ENCODE peak calls at places on chromosomes 13 and 19, in four cellular contexts. I is foreskin keratinocyte, Z is K562, J is progenitor cell of endocrine pancreas. T is an unnamed sample.

GRCh38 chr13:33105387-33106005 is 89.3 kb downstream of the KL start:
- DNase-seq in I (no peak), Z (no peak), J (no peak), T (no peak)

GRCh38 chr13:74883834-74884233 is 598.1 kb downstream of the TBC1D4 start:
- DNase-seq in I (no peak), Z (no peak), J (no peak), T (no peak)

GRCh38 chr19:53991224-53992113 is at the start of gene CACNG6:
- DNase-seq in I (no peak), Z (peak), J (peak), T (no peak)

GRCh38 chr19:28705008-28705407 is 507.9 kb downstream of the UQCRFS1 start:
- DNase-seq in I (peak), Z (peak), J (no peak), T (no peak)

GRCh38 chr19:7540761-7541480 is 5.4 kb downstream of the PNPLA6 start:
- DNase-seq in I (no peak), Z (peak), J (no peak), T (no peak)

GRCh38 chr13:49395416-49396277 is 48.2 kb downstream of the CAB39L start:
- DNase-seq in I (no peak), Z (no peak), J (no peak), T (no peak)

GRCh38 chr19:48625891-48626327 is 6.6 kb downstream of the SPHK2 start:
- DNase-seq in I (no peak), Z (no peak), J (no peak), T (no peak)

GRCh38 chr13:75384881-75385707 is 96.9 kb downstream of the TBC1D4 start:
- DNase-seq in I (no peak), Z (no peak), J (no peak), T (no peak)

GRCh38 chr19:55355213-55355821 is 798 bp upstream of the COX6B2 start:
- DNase-seq in I (peak), Z (no peak), J (no peak), T (no peak)

GRCh38 chr19:41999071-41999877 is 5.2 kb upstream of the ATP1A3 start:
- DNase-seq in I (no peak), Z (no peak), J (no peak), T (no peak)

GRCh38 chr13:70034280-70034679 is 73.3 kb upstream of the ATXN8OS start:
- DNase-seq in I (no peak), Z (no peak), J (no peak), T (no peak)

GRCh38 chr13:77386046-77386445 is 59.2 kb upstream of the MYCBP2 start:
- DNase-seq in I (no peak), Z (no peak), J (no peak), T (no peak)

GRCh38 chr19:20478936-20479335 is 86.6 kb downstream of the ZNF737 start:
- DNase-seq in I (no peak), Z (no peak), J (no peak), T (no peak)

DNA sequence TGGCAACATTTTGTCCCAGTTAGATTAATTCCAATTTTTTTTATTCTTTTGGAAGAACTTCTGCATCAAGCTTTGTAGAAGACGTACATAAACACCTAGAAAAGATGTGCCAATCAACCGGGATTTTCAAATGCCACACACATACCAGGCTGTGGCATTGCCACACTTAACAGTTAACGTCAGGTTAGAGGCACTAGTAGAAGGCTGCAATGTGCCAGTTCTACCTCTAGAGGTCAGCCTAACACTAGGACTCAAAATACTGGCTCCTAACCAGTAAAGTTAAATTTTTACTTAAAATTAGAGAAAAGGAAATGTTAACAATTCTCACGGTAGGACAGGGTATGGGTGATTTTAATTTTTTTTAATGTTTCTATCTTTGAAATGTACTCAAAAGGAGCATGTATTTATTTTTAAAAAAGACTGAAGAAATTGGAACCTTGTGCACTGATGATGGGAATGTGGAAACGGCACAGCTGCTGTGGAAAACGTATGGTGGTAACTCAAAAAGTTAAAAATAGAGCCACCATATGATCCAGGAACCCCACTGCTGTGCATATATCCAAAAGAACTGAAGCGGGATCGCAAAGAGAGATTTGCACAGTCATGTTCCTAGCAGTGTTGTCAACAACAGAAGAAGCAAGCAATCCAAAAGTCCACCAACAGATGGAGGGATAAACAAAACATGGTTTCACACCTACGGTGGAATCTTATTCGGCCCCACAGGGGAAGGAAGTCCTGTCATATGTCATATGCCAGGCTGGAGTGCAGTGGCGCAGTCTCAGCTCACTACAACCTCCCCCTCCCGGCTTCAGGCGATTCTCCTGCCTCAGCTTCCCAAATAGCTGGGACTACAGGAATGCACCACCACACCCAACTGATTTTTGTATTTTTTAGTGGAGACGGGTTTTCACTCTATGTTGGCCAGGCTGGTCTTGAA is 30.3 kb downstream of the CRYL1 start:
- DNase-seq in I (peak), Z (peak), J (peak), T (no peak)
- TF ChIP-seq CTCF in I (peak), Z (peak), J (peak), T (peak)

DNA sequence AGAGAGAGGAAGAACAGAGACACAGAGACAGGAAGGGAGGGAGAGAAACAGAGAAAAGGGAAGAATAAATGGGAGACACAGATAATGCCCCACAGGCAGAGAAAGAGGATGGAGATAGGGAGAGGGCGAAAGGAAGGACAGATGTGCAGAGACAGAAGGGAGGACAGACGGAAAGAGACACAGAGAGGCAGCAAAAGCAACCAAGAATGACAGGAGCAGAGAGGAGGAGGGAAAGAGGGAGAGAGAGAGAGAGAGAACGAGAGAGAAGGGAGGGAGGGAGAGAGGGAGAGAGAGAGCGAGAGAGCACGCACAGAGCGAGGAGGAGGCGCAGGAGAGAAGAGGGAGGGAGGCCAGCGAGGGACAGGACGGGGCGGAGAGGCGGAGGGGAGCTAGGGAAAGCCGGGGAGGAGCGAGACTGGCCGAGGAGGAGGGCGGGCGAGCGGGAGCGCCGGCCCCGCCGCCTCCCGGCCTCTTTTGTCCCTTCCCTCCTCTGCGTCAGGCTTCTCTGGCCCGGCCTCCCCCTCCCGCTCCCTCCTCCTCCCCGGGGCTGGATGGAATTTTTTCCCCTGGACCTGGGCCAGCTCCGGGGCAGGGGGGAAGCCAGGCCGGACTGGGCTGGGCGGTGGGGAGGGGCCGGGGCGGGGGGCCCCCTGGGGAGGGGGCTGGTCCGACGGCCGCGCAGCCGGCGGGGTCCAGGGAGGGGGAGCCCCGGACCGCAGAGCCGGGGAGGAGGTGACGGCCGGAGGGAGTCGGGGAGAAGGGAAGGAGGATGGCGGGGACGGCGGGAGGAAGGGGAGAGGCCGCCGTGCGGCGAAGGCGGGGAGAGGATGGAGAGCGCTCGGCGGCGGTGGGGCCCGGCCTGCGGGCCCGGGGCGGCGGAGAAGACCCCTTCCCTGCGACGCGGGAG is 4.2 kb upstream of the SPACA6 start:
- DNase-seq in I (peak), Z (peak), J (peak), T (peak)
- TF ChIP-seq CTCF in I (no peak), Z (no peak), J (no peak), T (no peak)

GRCh38 chr13:103012611-103013010 is 53.6 kb downstream of the SLC10A2 start:
- DNase-seq in I (no peak), Z (no peak), J (no peak), T (no peak)

GRCh38 chr13:103007427-103007762 is 58.8 kb downstream of the SLC10A2 start:
- DNase-seq in I (no peak), Z (no peak), J (no peak), T (no peak)

GRCh38 chr13:103004790-103005307 is 61.4 kb downstream of the SLC10A2 start:
- DNase-seq in I (no peak), Z (no peak), J (no peak), T (no peak)

GRCh38 chr13:103006706-103007426 is 59.4 kb downstream of the SLC10A2 start:
- DNase-seq in I (no peak), Z (no peak), J (no peak), T (no peak)

DNA sequence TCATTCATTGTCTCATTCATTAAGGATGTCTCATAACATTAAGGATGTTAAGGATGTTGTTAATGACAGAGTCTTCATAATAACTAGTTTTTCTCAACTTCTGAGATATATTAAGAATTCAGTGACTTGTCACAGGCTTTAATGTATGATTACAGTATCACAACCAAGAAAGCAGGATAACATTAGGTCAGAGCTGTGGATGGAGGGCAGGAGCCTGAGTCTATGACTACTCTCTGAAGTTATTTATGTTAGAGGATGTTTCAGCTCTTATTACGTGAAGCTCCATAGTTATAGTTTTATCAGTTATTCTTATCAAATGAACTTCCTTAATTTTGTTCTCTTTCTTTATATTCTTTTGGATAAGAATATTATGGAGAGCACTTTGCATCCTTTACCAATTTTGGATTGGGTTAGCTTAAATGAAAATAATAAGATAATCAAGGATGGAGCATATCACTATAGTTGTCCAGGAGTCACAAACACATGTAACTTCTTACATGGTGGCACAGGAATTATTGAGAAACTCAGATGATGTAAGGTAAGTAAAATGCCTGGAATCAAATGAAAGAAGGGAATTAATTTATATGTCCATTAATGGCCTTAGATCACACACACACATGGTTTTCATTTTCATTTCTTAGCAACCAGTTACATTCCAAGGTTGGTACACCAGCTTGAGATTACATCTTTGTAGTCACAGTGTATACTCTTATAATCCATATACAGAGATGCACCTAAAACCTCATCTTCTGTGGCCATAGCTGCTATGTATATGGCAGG is 57.0 kb downstream of the SLC10A2 start:
- DNase-seq in I (no peak), Z (no peak), J (no peak), T (no peak)
- TF ChIP-seq CTCF in I (no peak), Z (no peak), J (no peak), T (no peak)

DNA sequence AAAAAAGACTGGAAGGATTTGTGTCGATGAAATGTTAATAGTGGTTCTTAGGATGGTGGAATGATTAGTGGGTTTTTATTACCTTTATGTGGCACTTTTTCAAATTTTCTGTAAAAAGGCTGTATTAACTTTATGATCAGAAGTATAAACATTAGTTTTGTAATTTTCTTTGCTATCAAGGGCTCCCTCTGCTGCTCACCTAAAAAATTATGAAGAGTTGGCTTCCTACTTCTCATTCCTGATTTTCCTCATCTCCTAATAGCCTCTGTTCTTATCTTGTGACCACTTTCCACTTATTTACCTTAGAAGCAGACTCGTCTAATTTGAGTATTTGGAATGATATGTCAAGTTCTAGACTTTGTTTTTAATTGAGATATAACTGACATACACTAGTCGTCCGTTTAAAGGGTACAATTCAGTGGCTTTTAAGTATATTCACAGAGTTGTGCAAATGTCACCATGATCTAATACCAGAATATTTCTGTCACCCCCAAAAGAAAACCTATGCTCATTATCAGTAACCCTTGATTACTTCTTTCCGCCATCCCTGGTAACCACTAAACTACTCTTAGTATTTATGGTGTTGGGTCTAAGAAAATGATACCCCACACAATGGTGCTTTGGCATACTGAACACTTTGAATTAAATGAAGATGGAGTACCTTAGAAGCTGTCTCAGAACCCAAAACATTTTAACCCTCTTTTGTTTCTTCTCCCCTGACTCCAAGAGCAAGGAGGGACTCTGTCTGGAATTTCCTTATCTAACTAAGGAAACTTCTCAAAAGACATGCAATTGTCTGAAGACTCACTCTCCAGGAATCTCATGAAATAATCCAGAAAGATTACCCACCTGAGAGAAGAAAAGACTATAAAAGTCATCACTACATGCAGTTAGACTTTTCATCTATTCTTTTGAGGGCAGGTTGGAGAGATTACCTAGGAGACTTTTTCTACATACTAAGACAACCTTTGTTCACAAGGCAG is 311.3 kb downstream of the DLEU7 start:
- DNase-seq in I (no peak), Z (no peak), J (no peak), T (no peak)
- TF ChIP-seq CTCF in I (peak), Z (no peak), J (peak), T (peak)

GRCh38 chr19:5110546-5110945 is 141.6 kb downstream of the KDM4B start:
- DNase-seq in I (no peak), Z (no peak), J (no peak), T (no peak)

GRCh38 chr19:5111051-5111450 is 142.1 kb downstream of the KDM4B start:
- DNase-seq in I (no peak), Z (no peak), J (no peak), T (no peak)

GRCh38 chr19:5108123-5108613 is 139.3 kb downstream of the KDM4B start:
- DNase-seq in I (no peak), Z (no peak), J (no peak), T (no peak)

GRCh38 chr19:5108866-5109265 is 140.0 kb downstream of the KDM4B start:
- DNase-seq in I (no peak), Z (no peak), J (no peak), T (no peak)

DNA sequence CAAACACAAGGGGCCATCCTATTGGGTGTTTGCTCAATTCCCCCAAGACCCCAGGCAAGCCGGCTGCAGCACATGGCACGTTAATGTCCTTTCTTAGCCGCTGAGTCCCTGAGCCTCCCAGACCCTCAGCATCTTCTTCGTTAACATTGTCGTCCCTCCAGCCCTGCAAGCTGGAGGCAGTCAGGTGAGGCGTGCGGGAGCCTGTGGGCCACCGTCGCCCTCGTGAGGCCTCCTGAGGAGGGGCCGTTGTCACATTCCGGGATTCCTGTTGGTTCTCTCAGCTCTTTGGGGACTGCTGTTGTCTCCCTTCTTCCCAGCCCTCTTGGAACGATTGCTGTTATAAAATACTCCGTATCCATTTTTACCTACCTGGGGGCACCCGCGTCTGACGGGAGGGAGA is 140.6 kb downstream of the KDM4B start:
- DNase-seq in I (no peak), Z (no peak), J (no peak), T (no peak)
- TF ChIP-seq CTCF in I (no peak), Z (peak), J (peak), T (no peak)

GRCh38 chr13:42218576-42218975 is 53.4 kb upstream of the AKAP11 start:
- DNase-seq in I (peak), Z (no peak), J (no peak), T (no peak)

GRCh38 chr13:42211704-42212103 is 60.2 kb upstream of the AKAP11 start:
- DNase-seq in I (peak), Z (no peak), J (no peak), T (no peak)

GRCh38 chr13:42215578-42216421 is 56.2 kb upstream of the AKAP11 start:
- DNase-seq in I (peak), Z (peak), J (no peak), T (no peak)

GRCh38 chr13:42216422-42216735 is 55.6 kb upstream of the AKAP11 start:
- DNase-seq in I (no peak), Z (no peak), J (no peak), T (no peak)

DNA sequence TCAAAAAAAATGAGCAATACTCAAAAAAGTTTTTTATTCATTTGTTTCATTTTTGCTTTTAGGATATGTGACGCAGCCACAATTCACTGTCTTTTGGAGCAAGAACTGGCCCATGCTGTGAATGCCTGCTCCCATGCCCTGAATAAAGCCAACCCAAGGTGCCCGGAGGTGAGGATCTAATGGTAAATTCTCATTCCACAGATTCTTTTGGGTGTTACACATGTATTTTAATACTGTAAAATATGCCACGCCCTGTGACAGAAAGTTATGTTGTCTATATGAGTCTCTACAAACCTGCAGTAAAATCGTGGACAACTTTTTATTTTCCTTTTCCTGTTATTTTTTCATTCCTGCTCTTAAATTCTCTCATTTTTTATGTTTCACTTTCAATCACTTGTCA is 57.5 kb upstream of the AKAP11 start:
- DNase-seq in I (peak), Z (no peak), J (no peak), T (no peak)
- TF ChIP-seq CTCF in I (no peak), Z (no peak), J (no peak), T (no peak)

GRCh38 chr13:40666905-40667621 is 622 bp upstream of the FOXO1 start:
- DNase-seq in I (no peak), Z (peak), J (peak), T (no peak)

GRCh38 chr13:40666058-40666904 is at the start of gene FOXO1:
- DNase-seq in I (no peak), Z (peak), J (peak), T (peak)

GRCh38 chr13:40670307-40670706 is 3.9 kb upstream of the FOXO1 start:
- DNase-seq in I (no peak), Z (no peak), J (no peak), T (no peak)

GRCh38 chr13:40667622-40667978 is 1.2 kb upstream of the FOXO1 start:
- DNase-seq in I (no peak), Z (no peak), J (no peak), T (no peak)

GRCh38 chr13:40668335-40668734 is 1.9 kb upstream of the FOXO1 start:
- DNase-seq in I (no peak), Z (peak), J (no peak), T (no peak)
- TF ChIP-seq CTCF in I (peak), Z (peak), J (peak), T (peak)

T was measured in type B pancreatic cell.